ENCODE peak calls at places on chromosome 11, in eight cellular contexts. N is neural progenitor cell, W is SK-N-SH, K is GM20000, V is MM.1S, I is mucosa of descending colon, Q is PC-9, H is BE2C. M is an unnamed sample.

GRCh38 chr11:127381247-127381646 is 380.7 kb upstream of the KIRREL3 start:
- DNase-seq in V (no peak), W (no peak), N (no peak), K (no peak), I (peak), Q (no peak), H (no peak), M (no peak)

GRCh38 chr11:119688362-119688761 is 40.6 kb downstream of the NECTIN1 start:
- DNase-seq in V (no peak), I (no peak), H (no peak), W (no peak), Q (no peak), N (no peak), K (no peak), M (no peak)

GRCh38 chr11:15852179-15852578 is 504.2 kb downstream of the SOX6 start:
- DNase-seq in K (no peak), Q (no peak), I (peak), W (no peak), V (no peak), N (no peak), H (peak), M (no peak)

GRCh38 chr11:9609841-9610240 is 36.4 kb downstream of the WEE1 start:
- DNase-seq in W (no peak), N (no peak), V (no peak), I (no peak), K (no peak), Q (no peak), H (no peak), M (no peak)

GRCh38 chr11:69541001-69541285 is 59.5 kb downstream of the LINC01488 start:
- DNase-seq in W (no peak), I (no peak), V (no peak), K (no peak), N (no peak), H (no peak), Q (no peak), M (no peak)

GRCh38 chr11:133821776-133822175 is 23.5 kb downstream of the SPATA19 start:
- DNase-seq in N (peak), V (peak), W (peak), H (peak), K (peak), Q (peak), I (peak), M (no peak)

GRCh38 chr11:102177974-102178631 is 67.9 kb downstream of the YAP1 start:
- DNase-seq in K (no peak), W (peak), V (no peak), I (no peak), Q (peak), H (no peak), N (no peak), M (no peak)

GRCh38 chr11:128200467-128200866 is 386.9 kb downstream of the ETS1 start:
- DNase-seq in Q (no peak), I (no peak), K (no peak), V (no peak), H (no peak), N (no peak), W (no peak), M (no peak)

GRCh38 chr11:8098879-8099278 is 17.9 kb downstream of the TUB start:
- DNase-seq in I (no peak), N (no peak), W (no peak), K (peak), H (no peak), Q (no peak), V (no peak), M (no peak)

GRCh38 chr11:61482513-61482912 is 26.0 kb upstream of the LRRC10B start:
- DNase-seq in I (peak), K (peak), V (no peak), H (no peak), Q (peak), N (peak), W (peak), M (no peak)

GRCh38 chr11:65547446-65548125 is 10.6 kb downstream of the LTBP3 start:
- DNase-seq in W (no peak), Q (no peak), V (no peak), I (no peak), N (no peak), K (no peak), H (no peak), M (no peak)

GRCh38 chr11:122046846-122047245 is 69.2 kb downstream of the BLID start:
- DNase-seq in N (no peak), V (no peak), I (no peak), K (no peak), Q (no peak), W (no peak), H (no peak), M (no peak)

GRCh38 chr11:14519692-14520085 is 497 bp downstream of the PSMA1 start:
- DNase-seq in I (no peak), W (no peak), K (no peak), H (no peak), Q (no peak), V (no peak), N (no peak), M (no peak)

GRCh38 chr11:71542856-71543743 is 5.1 kb upstream of the KRTAP5-9 start:
- DNase-seq in W (peak), K (no peak), V (no peak), N (no peak), I (no peak), Q (no peak), H (peak), M (no peak)

GRCh38 chr11:66494935-66495334 is 14.7 kb downstream of the DPP3 start:
- DNase-seq in N (peak), I (no peak), H (no peak), Q (no peak), K (no peak), W (no peak), V (no peak), M (no peak)

GRCh38 chr11:6320411-6321207 is at the start of gene CAVIN3:
- DNase-seq in H (no peak), K (peak), I (peak), N (peak), Q (peak), V (no peak), W (peak), M (peak)

GRCh38 chr11:6321356-6321755 is 1.1 kb upstream of the CAVIN3 start:
- DNase-seq in W (no peak), H (no peak), Q (no peak), N (peak), V (no peak), I (peak), K (no peak), M (no peak)

GRCh38 chr11:6321961-6322362 is 1.7 kb upstream of the CAVIN3 start:
- DNase-seq in I (no peak), N (peak), K (no peak), H (no peak), Q (no peak), W (no peak), V (no peak), M (no peak)

GRCh38 chr11:6326303-6326702 is 6.0 kb upstream of the CAVIN3 start:
- DNase-seq in I (no peak), Q (no peak), H (no peak), N (no peak), V (no peak), W (no peak), K (no peak), M (no peak)

DNA sequence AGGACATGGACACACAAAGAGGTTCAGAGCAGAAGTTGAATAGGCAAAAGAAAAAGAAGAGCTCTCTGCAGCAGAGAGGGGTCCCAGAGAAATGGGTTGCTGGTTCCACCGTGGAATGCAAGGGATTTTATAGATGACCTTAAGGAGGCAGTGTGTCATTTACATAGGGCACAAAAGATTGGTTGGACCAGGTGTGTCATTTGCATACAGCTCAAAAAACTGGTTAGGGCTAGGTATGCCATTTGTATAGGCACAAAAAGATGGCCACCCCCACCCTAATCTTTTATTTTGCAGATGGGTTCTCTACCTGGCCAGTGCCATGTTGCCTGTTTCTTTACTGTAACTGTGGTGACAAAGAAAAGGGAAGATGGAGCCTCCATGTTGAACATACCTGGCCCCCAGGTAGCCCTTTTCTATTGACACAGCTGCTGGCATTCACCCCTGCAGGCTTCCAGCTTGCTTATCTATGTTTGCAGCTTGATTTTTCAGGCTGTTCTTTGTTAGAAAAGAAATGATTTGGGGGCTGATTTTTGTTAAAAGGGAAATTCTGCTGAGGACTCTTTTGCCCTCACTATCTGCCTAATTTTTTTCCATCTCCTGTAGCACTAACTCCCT is 3.1 kb upstream of the CAVIN3 start:
- DNase-seq in K (no peak), I (no peak), H (no peak), V (no peak), N (no peak), W (no peak), Q (no peak), M (no peak)
- TF ChIP-seq CTCF in K (no peak), I (no peak), H (no peak), V (no peak), N (peak), W (no peak), Q (no peak), M (no peak)

DNA sequence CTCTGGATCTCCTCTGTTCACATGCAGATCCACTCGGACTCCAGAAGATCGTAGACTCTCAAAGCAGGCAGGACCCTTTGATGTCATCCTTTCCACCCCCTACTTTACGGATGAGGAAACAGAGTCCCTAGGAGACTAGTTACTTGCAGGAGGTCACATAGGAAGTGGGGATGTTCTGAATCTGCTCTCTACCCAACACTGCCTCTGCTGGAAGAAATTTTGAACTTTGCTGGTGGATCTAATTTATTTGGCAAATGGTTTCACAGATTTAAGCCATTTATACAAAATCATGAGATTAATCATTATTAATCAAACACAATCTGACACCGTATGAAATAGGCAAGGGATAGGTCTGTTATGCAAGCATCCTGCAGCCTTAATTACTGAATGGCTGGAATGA is 55.0 kb upstream of the USP47 start:
- DNase-seq in I (no peak), V (peak), K (no peak), H (no peak), Q (no peak), N (peak), W (no peak), M (no peak)
- TF ChIP-seq CTCF in I (no peak), V (peak), K (no peak), H (peak), Q (peak), N (peak), W (peak), M (peak)

DNA sequence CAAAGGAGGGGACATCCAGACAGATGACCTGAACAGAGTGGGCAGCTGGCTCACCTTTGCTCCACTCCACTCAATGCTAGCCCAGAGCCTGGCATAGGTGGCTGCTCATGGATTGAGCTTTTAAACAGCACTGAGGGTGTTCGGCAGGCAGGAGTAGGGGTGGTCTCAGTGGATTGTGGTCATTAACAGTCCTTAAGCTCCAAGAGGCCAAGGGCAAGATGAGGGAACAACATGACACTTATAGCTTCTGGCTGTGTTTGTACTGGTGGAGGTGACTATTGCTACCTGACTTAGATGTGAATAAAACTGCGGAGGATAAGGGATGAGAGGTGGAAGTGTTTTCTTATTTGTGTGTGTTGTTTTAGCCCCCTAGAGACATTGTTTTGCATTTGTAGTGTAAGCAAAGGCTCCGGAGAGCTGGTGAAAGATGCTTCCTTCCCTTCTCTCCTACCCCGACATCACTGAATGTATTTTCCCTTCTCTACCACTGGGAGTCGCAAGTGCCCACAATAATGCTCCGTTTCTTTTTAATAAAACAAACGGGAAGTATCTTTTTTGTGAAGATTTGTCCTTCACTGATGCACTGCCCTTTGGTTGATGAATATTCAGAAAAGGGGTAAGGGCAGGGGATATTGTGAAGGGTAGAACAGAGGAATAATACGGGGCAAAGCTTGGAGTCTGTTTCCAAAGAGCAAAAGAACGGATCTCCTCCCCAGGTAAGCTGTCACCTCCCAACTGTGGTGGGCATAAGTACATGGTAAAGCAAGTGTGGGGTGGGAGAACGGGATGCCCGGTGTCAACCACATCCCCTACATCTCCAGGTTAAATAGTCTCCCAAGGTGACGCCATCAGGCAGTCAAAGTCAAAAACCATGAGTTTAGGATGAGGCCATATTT is 27.5 kb upstream of the MTNR1B start:
- DNase-seq in I (peak), W (peak), N (peak), K (peak), H (peak), V (peak), Q (no peak), M (no peak)
- TF ChIP-seq CTCF in I (peak), W (peak), N (peak), K (peak), H (peak), V (peak), Q (peak), M (peak)

DNA sequence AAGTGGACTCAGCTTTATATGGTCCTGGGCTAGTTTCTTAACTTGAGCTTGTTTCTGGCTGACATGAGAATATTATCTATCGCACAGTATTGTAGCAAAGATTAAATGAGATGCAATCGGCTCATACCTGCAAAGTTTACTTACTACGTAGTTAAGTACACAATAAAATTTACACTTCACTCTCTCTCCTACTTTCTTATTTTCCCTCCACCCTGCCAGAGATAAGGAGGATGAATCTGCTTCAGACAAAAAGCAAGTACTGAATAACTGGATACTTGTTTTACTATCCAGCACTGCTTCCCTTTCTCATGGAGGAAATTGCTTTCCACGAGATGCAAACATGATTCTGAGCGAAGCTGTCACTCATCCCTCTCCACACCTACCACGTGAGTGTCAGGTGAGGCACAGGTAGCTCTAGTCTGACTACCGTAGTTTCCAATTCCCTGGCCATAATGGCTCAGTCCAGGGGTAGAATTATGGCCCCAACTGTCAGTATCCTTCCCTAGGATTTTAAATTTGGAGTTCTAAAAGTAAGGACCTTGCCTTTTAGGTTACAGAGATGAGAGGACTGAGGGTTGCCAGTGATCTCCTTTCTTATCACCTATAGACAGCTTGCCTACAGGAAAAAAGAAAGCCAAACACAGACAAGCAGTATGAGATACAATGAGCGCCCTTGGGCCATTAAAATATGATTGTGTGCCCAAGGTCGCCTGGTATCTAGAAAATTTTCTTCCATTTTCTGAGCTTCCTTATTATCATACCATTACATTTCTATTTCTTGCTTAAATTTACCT is 39.8 kb downstream of the GAB2 start:
- DNase-seq in V (no peak), N (no peak), I (peak), H (no peak), K (no peak), W (no peak), Q (no peak), M (no peak)
- TF ChIP-seq CTCF in V (no peak), N (no peak), I (no peak), H (no peak), K (no peak), W (no peak), Q (no peak), M (no peak)